ENCODE peak calls at places on chromosome 10, in five cellular contexts. I is adrenal gland, Q is transverse colon, A is dorsolateral prefrontal cortex, J is fibroblast of lung. R is an unnamed sample.

GRCh38 chr10:59865101-59865500 is 41.3 kb downstream of the CCDC6 start:
- DNase-seq in I (peak; percentile 53), A (no peak), J (peak; percentile 36), Q (peak; percentile 69), R (peak; percentile 19)

GRCh38 chr10:29925771-29926345 is 133.5 kb downstream of the JCAD start:
- DNase-seq in A (no peak), Q (no peak), I (no peak), J (no peak), R (no peak)

GRCh38 chr10:93916257-93917063 is 22.7 kb downstream of the SLC35G1 start:
- DNase-seq in A (no peak), I (no peak), Q (no peak), J (peak; percentile 43), R (peak; percentile 49)

GRCh38 chr10:44510716-44511115 is 125.8 kb upstream of the CXCL12 start:
- DNase-seq in J (peak; percentile 93), Q (no peak), I (no peak), A (no peak), R (no peak)

GRCh38 chr10:46545861-46546590 is 10.4 kb downstream of the GPRIN2 start:
- DNase-seq in I (peak; percentile 11), A (peak; percentile 31), Q (no peak), J (no peak), R (no peak)

GRCh38 chr10:49187044-49187484 is 1.1 kb downstream of the TMEM273 start:
- DNase-seq in J (no peak), A (no peak), I (no peak), Q (no peak), R (no peak)

GRCh38 chr10:63767512-63767911 is 246.3 kb downstream of the REEP3 start:
- DNase-seq in Q (no peak), I (no peak), A (no peak), J (peak; percentile 19), R (peak; percentile 26)

GRCh38 chr10:70816220-70816894 is 609 bp downstream of the SGPL1 start:
- DNase-seq in Q (peak; percentile 68), I (peak; percentile 87), J (peak; percentile 93), A (peak; percentile 56), R (peak; percentile 86)

GRCh38 chr10:71065659-71066058 is 146.7 kb upstream of the UNC5B start:
- DNase-seq in I (no peak), Q (no peak), A (no peak), J (no peak), R (no peak)

GRCh38 chr10:118590334-118590733 is 5.1 kb downstream of the PRLHR start:
- DNase-seq in A (peak; percentile 64), J (peak; percentile 8), Q (no peak), I (peak; percentile 89), R (no peak)

GRCh38 chr10:48361201-48361600 is 54.7 kb downstream of the MAPK8 start:
- DNase-seq in Q (no peak), J (no peak), A (no peak), I (no peak), R (no peak)

GRCh38 chr10:26682926-26683325 is 14.6 kb upstream of the PDSS1 start:
- DNase-seq in J (no peak), Q (no peak), A (no peak), I (no peak), R (no peak)

GRCh38 chr10:48459270-48460147 is 145.4 kb downstream of the ARHGAP22 start:
- DNase-seq in Q (no peak), I (no peak), A (no peak), J (no peak), R (no peak)

GRCh38 chr10:115417585-115418265 is 324.6 kb downstream of the ATRNL1 start:
- DNase-seq in I (peak; percentile 24), Q (peak; percentile 8), J (peak; percentile 44), A (no peak), R (peak; percentile 45)

GRCh38 chr10:470339-471003 is 219.0 kb downstream of the DIP2C start:
- DNase-seq in Q (no peak), I (no peak), J (no peak), A (no peak), R (no peak)
- TF ChIP-seq CTCF in Q (no peak), I (no peak), J (no peak), A (no peak), R (no peak)

DNA sequence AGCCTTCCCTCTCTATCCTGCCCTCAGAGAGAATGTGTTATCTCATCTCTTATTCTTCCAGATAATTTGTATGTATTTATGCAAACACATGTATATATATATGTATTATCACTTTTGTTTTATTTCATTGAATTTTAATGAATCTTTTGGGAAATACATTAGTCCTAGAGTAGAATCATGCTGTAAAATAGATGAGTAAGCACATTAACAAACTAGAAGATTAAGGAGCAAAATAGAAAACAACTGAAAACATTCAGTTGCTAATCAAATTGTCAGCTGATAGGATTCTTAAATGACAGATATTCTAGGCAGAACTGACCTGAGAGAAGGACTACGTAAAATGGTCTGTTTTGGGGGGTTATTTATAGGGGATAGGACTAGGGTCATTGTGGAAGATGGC is 11.2 kb downstream of the KLLN start:
- DNase-seq in Q (no peak), A (no peak), J (no peak), I (no peak), R (no peak)
- H3K4me3 ChIP-seq in Q (no peak overlapping the region), A (no peak overlapping the region), J (no peak overlapping the region), I (no peak overlapping the region), R (no peak overlapping the region)

DNA sequence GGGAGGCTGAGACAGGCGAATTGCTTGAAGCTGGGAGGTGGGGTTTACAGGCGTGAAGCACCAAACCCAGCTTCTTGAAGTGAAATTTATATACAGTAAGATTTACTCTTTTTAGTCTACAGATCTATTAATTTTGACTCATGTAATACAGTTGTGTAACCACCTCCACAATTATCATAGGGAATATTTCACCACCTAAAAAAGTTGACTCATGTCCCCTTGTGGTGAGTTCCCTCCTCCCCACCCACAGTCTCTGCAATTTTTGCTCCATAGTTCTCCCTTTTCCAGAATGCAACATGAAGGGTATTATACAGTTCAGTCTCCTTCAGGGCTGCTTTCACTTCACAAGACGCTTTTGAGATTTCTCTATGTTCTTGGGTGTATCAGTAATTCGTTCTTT is 156.8 kb downstream of the FAM107B start:
- DNase-seq in J (peak; percentile 58), A (no peak), I (no peak), Q (no peak), R (no peak)
- TF ChIP-seq CTCF in J (peak; percentile 29), A (no peak), I (no peak), Q (no peak), R (no peak)

DNA sequence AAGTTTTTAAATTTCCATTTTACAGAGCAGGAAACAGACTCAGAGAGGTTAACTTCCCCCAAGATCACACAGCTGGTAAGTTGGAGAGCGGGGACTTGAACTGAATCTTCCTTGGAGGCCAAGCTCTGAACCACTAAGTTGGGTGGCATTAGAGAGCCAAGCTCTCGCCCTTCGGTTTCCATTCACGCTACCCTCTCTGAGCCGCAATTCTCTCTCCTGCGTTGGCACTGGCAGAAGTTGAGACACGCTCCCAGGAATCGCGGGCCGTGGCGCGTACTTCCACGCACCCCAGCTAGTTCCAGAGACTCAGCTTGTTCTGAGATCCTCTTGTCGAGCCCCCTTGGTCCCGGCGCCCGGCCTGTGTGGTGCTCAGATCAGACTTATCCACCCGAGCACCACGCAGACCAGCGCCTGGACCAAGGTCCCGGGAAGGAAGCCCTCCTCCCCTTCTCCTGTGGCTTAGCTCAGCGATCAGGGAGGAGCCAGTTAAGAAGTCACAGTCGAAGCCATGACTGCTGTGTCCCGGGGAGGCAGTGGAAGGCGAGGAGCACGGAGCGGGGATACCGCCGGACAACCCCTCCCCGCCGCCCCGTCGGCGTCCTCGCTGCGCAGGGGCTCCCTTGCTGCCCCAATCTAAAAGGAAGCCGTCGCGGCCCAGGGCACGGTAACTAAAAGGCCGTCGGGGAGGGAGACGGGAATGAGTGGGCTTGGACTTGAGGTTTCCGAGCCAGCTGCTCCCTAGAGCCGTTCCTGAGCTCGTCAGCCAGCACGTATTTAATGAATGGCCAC is 29.5 kb upstream of the VAX1 start:
- DNase-seq in Q (no peak), I (no peak), J (no peak), A (no peak), R (no peak)
- H3K4me3 ChIP-seq in Q (no peak overlapping the region), I (no peak overlapping the region), J (no peak overlapping the region), A (peak overlapping the region; percentile 7), R (no peak overlapping the region)

GRCh38 chr10:105535478-105535877 is 894.4 kb downstream of the SORCS3 start:
- DNase-seq in J (no peak), Q (no peak), A (no peak), I (no peak), R (no peak)
- TF ChIP-seq CTCF in J (no peak), Q (no peak), A (no peak), I (no peak), R (no peak)

GRCh38 chr10:102540023-102540422 is 36.3 kb downstream of the SUFU start:
- DNase-seq in A (no peak), I (no peak), Q (no peak), J (no peak), R (peak; percentile 23)
- H3K4me3 ChIP-seq in A (no peak overlapping the region), I (no peak overlapping the region), Q (no peak overlapping the region), J (no peak overlapping the region), R (no peak overlapping the region)

DNA sequence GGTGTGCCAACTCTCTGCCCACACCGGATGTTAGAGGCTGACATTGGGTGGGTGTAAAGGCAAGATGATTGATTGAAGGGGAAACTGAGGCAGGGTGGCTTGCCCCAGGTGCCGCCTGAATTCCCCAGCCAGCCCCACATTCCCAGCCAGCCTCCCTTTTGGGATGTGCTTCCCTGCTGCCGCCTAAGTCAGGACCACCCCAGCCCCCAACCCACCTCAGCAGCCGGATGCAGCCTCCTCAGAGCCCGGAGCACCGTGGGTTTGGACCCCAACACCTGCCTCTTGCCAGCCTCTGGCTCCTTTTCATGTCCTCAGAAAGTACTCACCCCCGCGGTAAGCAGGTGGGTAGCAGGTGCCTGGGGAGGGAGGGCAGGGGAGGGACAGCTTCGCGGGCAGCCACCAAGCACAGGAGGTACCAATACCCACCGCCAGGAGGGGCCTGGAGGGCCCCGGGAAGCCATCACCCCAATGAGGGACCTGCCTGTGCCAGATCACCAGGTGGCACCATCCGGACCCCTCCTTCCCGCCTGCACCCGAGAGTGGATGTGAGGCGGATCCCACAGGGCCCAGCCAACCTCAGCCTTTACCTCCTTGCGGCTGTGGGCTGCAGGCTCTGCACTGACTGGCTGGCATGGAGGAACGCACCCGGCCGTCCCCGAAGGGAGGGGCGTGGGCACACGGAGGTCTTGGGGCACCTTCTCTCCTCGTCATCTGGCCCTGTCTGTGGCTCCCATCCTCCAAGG is 60.5 kb downstream of the PWWP2B start:
- DNase-seq in I (no peak), A (no peak), J (no peak), Q (no peak), R (no peak)
- TF ChIP-seq CTCF in I (no peak), A (no peak), J (no peak), Q (no peak), R (no peak)

DNA sequence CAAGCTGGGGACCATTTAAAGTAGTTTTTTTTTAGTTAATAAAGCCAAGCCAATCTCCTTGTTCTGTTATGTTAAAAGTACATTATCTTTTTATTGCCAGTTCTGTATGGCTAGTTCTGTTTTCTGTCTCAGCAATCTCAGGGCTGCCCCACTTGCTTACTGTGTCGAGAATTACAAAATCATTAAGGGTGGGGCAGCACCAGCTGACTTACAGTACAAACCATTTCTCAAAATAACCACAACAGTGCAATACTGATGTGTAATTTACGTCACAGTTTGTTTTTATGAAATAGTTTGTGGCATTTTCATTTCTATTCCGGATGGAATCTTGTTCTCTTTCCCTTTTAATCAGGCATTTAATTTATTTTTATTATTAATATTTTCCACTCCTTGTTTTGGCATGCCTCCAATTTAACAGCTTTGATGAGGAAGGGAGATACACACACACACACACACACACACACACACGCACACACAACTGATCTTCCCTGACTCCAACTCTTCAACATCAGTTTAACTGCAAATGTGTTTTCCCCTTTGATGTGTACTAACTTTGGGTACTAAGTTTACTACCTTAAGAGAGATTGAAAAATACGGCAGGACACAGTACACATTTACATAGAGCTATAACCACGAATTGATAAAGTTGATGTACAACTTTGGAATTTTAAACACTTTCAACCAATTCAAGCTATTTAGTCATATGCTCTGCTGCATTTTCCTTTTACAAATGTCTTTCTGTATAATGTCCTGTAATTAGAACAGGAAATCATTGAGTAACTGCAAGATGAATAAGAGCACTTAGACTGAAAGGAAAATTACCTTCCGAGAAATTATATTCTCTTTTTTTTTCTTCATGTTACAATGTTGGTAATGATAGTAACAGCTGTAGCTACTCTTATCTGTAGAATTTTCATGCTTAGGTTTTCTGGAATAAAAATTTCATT is 91.5 kb downstream of the ARID5B start:
- DNase-seq in I (peak; percentile 75), J (peak; percentile 92), A (no peak), Q (peak; percentile 56), R (peak; percentile 75)
- H3K4me3 ChIP-seq in I (no peak overlapping the region), J (peak overlapping the region; percentile 19), A (no peak overlapping the region), Q (no peak overlapping the region), R (no peak overlapping the region)